ENCODE peak calls at places on chromosomes 5 and 9, in seven cellular contexts. E is hepatic stellate cell; K is stimulated activated CD4-positive, alpha-beta T cell treated with anti-CD3 and anti-CD28 coated beads, Interleukin-2, amount 100 ng/mL, for 48 hours; U is cardiac muscle cell; Y is mesenchymal stem cell; N is pancreas; S is fibroblast of gingiva. Q is an unnamed sample.
A peak's percentile ranks its signal among the peaks of the same experiment; 100 is the strongest.

GRCh38 chr9:98993570-98993945 is 49.9 kb downstream of the COL15A1 start:
- DNase-seq in E (no peak), K (peak; percentile 21), U (no peak), Y (peak; percentile 55), N (peak; percentile 39), S (no peak), Q (no peak)

GRCh38 chr5:61232490-61232889 is 70.2 kb upstream of the SMIM15 start:
- DNase-seq in E (no peak), K (no peak), U (no peak), Y (no peak), N (no peak), S (peak; percentile 79), Q (no peak)

GRCh38 chr5:84688566-84688965 is 303.9 kb upstream of the EDIL3 start:
- DNase-seq in E (no peak), K (no peak), U (no peak), Y (peak; percentile 80), N (no peak), S (peak; percentile 85), Q (no peak)

GRCh38 chr5:177040814-177041410 is 18.4 kb downstream of the ZNF346 start:
- DNase-seq in E (no peak), K (no peak), U (no peak), Y (no peak), N (no peak), S (peak; percentile 81), Q (no peak)

GRCh38 chr5:168940712-168941111 is 360.2 kb downstream of the SLIT3 start:
- DNase-seq in E (no peak), K (no peak), U (no peak), Y (no peak), N (no peak), S (no peak), Q (no peak)

GRCh38 chr5:135887447-135887864 is 8.2 kb downstream of the IL9 start:
- DNase-seq in E (peak; percentile 63), K (peak; percentile 61), U (peak; percentile 81), Y (peak; percentile 72), N (peak; percentile 58), S (peak; percentile 38), Q (peak; percentile 61)

GRCh38 chr9:73151653-73152382 is at the start of gene ANXA1:
- DNase-seq in E (peak; percentile 29), K (no peak), U (no peak), Y (peak; percentile 90), N (no peak), S (peak; percentile 92), Q (peak; percentile 77)

GRCh38 chr5:119527346-119527745 is 75.0 kb downstream of the HSD17B4 start:
- DNase-seq in E (peak; percentile 4), K (no peak), U (no peak), Y (no peak), N (no peak), S (peak; percentile 8), Q (no peak)

GRCh38 chr9:120480707-120481106 is 99.3 kb downstream of the CDK5RAP2 start:
- DNase-seq in E (no peak), K (no peak), U (no peak), Y (no peak), N (no peak), S (peak; percentile 66), Q (peak; percentile 10)

GRCh38 chr5:58922392-58923171 is 339.7 kb downstream of the RAB3C start:
- DNase-seq in E (no peak), K (no peak), U (no peak), Y (no peak), N (peak; percentile 46), S (peak; percentile 63), Q (peak; percentile 47)

GRCh38 chr5:1431021-1431811 is 14.0 kb downstream of the SLC6A3 start:
- DNase-seq in E (no peak), K (no peak), U (no peak), Y (no peak), N (no peak), S (no peak), Q (no peak)